ENCODE peak calls at places on chromosomes 5 and 9, in four cellular contexts. One of them, this sample, is unnamed.

GRCh38 chr9:37290366-37290765 is 132.1 kb upstream of the GRHPR start:
- DNase-seq in K562: no peak
- DNase-seq in H1: no peak
- DNase-seq in HepG2: no peak
- DNase-seq in this sample: no peak

GRCh38 chr5:42595597-42595996 is 161.0 kb upstream of the CCDC152 start:
- DNase-seq in H1: no peak
- DNase-seq in HepG2: no peak
- DNase-seq in K562: no peak
- DNase-seq in this sample: no peak

GRCh38 chr9:14317667-14318255 is 3.8 kb upstream of the NFIB start:
- DNase-seq in H1: no peak
- DNase-seq in HepG2: no peak
- DNase-seq in K562: no peak
- DNase-seq in this sample: no peak

GRCh38 chr5:95350631-95351030 is 40.5 kb upstream of the FAM81B start:
- DNase-seq in H1: no peak
- DNase-seq in HepG2: no peak
- DNase-seq in K562: no peak
- DNase-seq in this sample: no peak

GRCh38 chr5:142841511-142842255 is 71.5 kb downstream of the ARHGAP26 start:
- DNase-seq in H1: no peak
- DNase-seq in HepG2: no peak
- DNase-seq in K562: no peak
- DNase-seq in this sample: no peak

GRCh38 chr5:146000072-146000471 is 63.7 kb downstream of the SH3RF2 start:
- DNase-seq in K562: no peak
- DNase-seq in H1: no peak
- DNase-seq in HepG2: no peak
- DNase-seq in this sample: no peak

GRCh38 chr5:81245871-81246235 is 12.7 kb downstream of the CKMT2 start:
- DNase-seq in K562: no peak
- DNase-seq in H1: no peak
- DNase-seq in HepG2: no peak
- DNase-seq in this sample: no peak

GRCh38 chr5:109936091-109936490 is 246.4 kb downstream of the MAN2A1 start:
- DNase-seq in K562: no peak
- DNase-seq in HepG2: no peak
- DNase-seq in H1: no peak
- DNase-seq in this sample: no peak

GRCh38 chr9:114258866-114259799 is 63.8 kb upstream of the ORM1 start:
- DNase-seq in HepG2: no peak
- DNase-seq in H1: no peak
- DNase-seq in K562: no peak
- DNase-seq in this sample: no peak

GRCh38 chr9:33211695-33212393 is 28.1 kb upstream of the SPINK4 start:
- DNase-seq in H1: no peak
- DNase-seq in HepG2: no peak
- DNase-seq in K562: peak; percentile 13
- DNase-seq in this sample: peak; percentile 48

DNA sequence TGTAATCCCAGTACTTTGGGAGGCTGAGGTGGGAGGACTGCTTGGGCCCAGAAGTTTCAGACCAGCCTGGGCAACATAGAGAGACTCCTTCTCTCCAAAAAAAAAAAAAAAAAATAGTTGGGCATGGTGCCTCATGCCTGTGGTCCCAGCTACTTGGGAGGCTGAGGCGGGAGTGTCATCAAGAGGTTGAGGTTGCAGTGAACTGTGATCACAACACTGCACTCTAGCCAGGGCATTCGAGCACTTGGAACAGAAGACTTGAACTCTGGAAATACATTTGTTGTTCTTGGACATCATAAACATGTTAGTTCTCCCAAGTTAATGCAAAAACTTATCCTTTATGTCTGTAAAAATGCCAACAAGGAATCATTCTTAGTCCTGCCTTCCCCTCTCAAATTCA is 29.6 kb downstream of the EHMT1 start:
- DNase-seq in HepG2: no peak
- DNase-seq in H1: no peak
- DNase-seq in K562: no peak
- DNase-seq in this sample: no peak
- TF ChIP-seq FOSL1 in HepG2: no peak
- TF ChIP-seq FOSL1 in H1: no peak
- TF ChIP-seq FOSL1 in K562: no peak
- TF ChIP-seq FOSL1 in this sample: no peak

DNA sequence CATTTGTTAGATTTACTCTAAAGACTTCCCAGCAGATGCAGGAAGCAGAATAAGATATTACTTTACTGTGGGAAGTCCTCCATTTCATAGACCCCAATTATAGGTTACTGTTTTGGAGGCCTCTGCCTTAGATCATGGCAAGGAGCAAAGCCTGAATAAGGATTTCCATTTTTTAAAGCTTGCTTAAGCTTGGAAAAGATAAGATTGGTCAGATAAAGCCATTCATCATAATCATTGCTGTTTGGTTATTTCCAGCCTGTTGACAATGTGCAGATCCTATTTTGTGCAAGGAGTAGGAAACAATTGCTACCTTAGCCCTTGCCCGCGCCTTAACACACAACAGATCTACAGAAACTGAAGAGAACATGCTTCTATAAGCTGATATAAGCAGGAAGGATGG is 129.4 kb upstream of the ITGA1 start:
- DNase-seq in HepG2: no peak
- DNase-seq in K562: no peak
- DNase-seq in H1: no peak
- DNase-seq in this sample: no peak
- H2AFZ ChIP-seq in HepG2: no peak overlapping the region
- H2AFZ ChIP-seq in K562: no peak overlapping the region
- H2AFZ ChIP-seq in H1: no peak overlapping the region
- H2AFZ ChIP-seq in this sample: no peak overlapping the region

DNA sequence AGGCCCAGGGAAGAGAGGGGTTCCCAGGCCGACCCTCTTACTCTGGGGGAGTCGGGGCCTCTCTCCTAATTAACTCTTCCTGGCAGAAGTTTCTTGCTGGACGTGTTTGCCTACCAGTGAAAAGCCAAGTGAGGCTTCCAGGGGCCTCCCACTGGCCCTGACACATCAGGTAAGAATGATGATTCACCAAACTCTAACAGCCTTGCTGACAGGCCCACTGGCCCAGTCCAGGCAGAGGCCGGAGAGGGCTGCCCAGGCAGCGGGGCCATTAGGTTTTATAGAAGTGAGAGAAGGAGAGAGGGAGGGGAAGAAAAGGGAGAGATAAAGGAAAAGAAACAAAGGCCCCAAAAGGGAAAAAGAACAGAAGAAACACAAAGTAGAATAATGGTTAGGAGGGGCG is 50.8 kb upstream of the FOXE1 start:
- DNase-seq in K562: peak; percentile 27
- DNase-seq in HepG2: peak; percentile 21
- DNase-seq in H1: no peak
- DNase-seq in this sample: peak; percentile 66
- H3K4me2 ChIP-seq in K562: no peak overlapping the region
- H3K4me2 ChIP-seq in HepG2: no peak overlapping the region
- H3K4me2 ChIP-seq in H1: no peak overlapping the region
- H3K4me2 ChIP-seq in this sample: peak overlapping the region; percentile 69

DNA sequence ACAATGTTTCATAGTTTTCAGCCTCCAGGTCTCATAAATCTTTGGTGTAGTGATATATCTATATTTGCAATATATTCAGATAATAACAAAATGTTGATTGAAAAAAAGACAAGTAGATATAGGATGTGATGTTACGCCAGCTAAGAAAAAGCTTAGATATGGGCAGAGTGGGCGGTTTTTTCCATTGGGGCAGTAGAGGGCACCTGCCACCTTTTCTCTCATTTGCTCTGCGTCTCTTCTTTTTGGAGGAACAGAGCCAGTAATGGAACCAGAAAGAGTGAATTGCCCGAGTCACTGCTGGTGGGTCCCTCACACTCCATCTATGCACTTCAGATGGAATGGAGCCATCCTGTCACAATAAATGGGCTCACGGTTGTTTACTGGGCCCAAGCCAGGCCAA is 62.1 kb upstream of the FANCC start:
- DNase-seq in K562: no peak
- DNase-seq in HepG2: no peak
- DNase-seq in H1: no peak
- DNase-seq in this sample: no peak
- TF ChIP-seq FOSL1 in K562: no peak
- TF ChIP-seq FOSL1 in HepG2: no peak
- TF ChIP-seq FOSL1 in H1: no peak
- TF ChIP-seq FOSL1 in this sample: no peak

DNA sequence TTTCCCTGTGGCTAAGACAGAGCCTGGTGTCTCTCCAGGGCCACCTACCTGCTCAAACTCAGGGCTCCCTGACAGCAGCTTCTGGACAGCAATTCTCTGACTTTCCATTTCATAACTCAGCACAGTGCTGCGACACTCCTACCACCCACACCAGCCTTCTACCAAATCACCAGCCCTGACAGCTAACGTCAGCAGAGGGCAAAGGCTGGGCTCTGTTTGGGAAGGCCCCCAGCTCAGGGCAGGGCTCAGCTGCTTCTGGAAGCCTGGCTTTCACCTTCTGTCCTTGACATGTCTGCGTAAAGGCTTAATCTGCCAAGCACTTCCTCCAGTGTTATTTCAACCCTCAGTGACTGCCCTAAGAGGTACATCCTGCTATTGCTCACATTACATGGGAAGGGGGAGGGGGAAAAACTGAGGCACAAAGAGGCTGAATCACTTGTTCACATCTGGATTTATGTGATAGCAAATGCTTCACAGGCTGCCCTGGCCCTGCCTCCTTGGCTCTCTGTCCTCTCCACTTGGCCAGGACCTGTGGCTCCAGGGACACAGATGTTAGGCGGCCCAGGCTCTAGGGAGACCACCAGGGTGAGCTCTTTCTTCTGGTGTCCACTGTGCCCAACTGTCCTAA is 102.5 kb upstream of the PANK3 start:
- DNase-seq in HepG2: peak; percentile 16
- DNase-seq in K562: no peak
- DNase-seq in H1: no peak
- DNase-seq in this sample: no peak
- H2AFZ ChIP-seq in HepG2: no peak overlapping the region
- H2AFZ ChIP-seq in K562: no peak overlapping the region
- H2AFZ ChIP-seq in H1: no peak overlapping the region
- H2AFZ ChIP-seq in this sample: no peak overlapping the region

GRCh38 chr9:72363226-72363625 is 1.8 kb downstream of the ZFAND5 start:
- DNase-seq in HepG2: no peak
- DNase-seq in K562: no peak
- DNase-seq in H1: no peak
- DNase-seq in this sample: no peak
- H3K4me2 ChIP-seq in HepG2: peak overlapping the region; percentile 83
- H3K4me2 ChIP-seq in K562: peak overlapping the region; percentile 87
- H3K4me2 ChIP-seq in H1: peak overlapping the region; percentile 79
- H3K4me2 ChIP-seq in this sample: peak overlapping the region; percentile 96

GRCh38 chr5:66596791-66597757 is 881 bp downstream of the MAST4 start:
- DNase-seq in K562: no peak
- DNase-seq in H1: no peak
- DNase-seq in HepG2: no peak
- DNase-seq in this sample: no peak
- TF ChIP-seq FOSL1 in K562: no peak
- TF ChIP-seq FOSL1 in H1: no peak
- TF ChIP-seq FOSL1 in HepG2: no peak
- TF ChIP-seq FOSL1 in this sample: no peak

GRCh38 chr5:92409131-92409530 is 1026.0 kb upstream of the ARRDC3 start:
- DNase-seq in K562: no peak
- DNase-seq in H1: no peak
- DNase-seq in HepG2: no peak
- DNase-seq in this sample: no peak
- H2AFZ ChIP-seq in K562: no peak overlapping the region
- H2AFZ ChIP-seq in H1: peak overlapping the region; percentile 38
- H2AFZ ChIP-seq in HepG2: no peak overlapping the region
- H2AFZ ChIP-seq in this sample: no peak overlapping the region

DNA sequence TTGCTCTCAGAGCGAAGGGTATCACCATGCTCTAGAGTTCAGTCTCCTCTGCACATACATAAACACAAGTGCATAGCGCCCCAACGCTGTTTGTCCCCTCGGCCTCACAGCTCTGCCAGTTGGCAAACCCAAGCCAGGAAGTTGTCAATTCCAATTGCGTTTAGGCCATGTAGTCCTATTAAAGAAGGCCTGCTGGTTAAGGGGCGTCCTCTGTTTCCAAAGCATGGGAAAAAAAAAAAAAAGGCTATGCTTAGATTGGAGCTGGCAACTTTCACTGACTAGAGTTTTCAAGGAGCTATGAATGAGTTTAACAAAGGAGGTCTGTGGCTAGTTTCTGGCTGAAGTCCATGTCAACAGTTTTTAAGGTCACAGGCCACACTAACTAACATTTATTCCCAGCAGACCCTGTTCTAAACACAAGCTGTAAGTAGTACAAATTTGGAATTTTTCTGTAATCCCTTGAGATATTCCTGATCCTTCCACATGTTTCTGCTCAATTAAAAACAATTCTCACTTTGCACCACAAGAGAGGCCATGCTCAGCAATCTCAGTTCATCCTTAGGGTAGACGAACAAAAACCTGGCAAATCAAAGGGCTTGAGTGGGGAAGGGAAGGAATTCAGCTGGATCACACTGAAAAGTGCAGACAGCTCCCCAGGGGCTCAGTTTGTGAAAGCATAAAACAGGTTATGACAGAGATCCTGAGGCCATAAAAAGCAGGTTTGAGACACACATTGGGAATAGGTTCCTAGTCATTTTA is 187.7 kb downstream of the DENND1A start:
- DNase-seq in K562: no peak
- DNase-seq in HepG2: peak; percentile 91
- DNase-seq in H1: no peak
- DNase-seq in this sample: no peak
- H3K4me2 ChIP-seq in K562: no peak overlapping the region
- H3K4me2 ChIP-seq in HepG2: peak overlapping the region; percentile 74
- H3K4me2 ChIP-seq in H1: no peak overlapping the region
- H3K4me2 ChIP-seq in this sample: no peak overlapping the region

GRCh38 chr5:169195601-169196000 is 105.3 kb downstream of the SLIT3 start:
- DNase-seq in H1: no peak
- DNase-seq in K562: no peak
- DNase-seq in HepG2: no peak
- DNase-seq in this sample: no peak

GRCh38 chr5:169185626-169186025 is 115.3 kb downstream of the SLIT3 start:
- DNase-seq in H1: no peak
- DNase-seq in K562: no peak
- DNase-seq in HepG2: no peak
- DNase-seq in this sample: no peak

GRCh38 chr5:169196059-169196458 is 104.9 kb downstream of the SLIT3 start:
- DNase-seq in H1: no peak
- DNase-seq in K562: no peak
- DNase-seq in HepG2: no peak
- DNase-seq in this sample: no peak

GRCh38 chr5:169192572-169192971 is 108.4 kb downstream of the SLIT3 start:
- DNase-seq in HepG2: no peak
- DNase-seq in H1: no peak
- DNase-seq in K562: no peak
- DNase-seq in this sample: no peak

GRCh38 chr5:169190860-169191259 is 110.1 kb downstream of the SLIT3 start:
- DNase-seq in H1: no peak
- DNase-seq in K562: no peak
- DNase-seq in HepG2: no peak
- DNase-seq in this sample: no peak
- TF ChIP-seq FOSL1 in H1: no peak
- TF ChIP-seq FOSL1 in K562: no peak
- TF ChIP-seq FOSL1 in HepG2: no peak
- TF ChIP-seq FOSL1 in this sample: no peak

This sample was measured in HCT116.